ENCODE peak calls at places on chromosome 14, in five cellular contexts. A, W, T, E and H are unnamed samples.
A peak's percentile ranks its signal among the peaks of the same experiment; 100 is the strongest.

GRCh38 chr14:59254146-59254910 is 65.9 kb downstream of the DAAM1 start:
- DNase-seq in A (peak; percentile 90), W (no peak), T (no peak), E (peak; percentile 58), H (no peak)

GRCh38 chr14:22375321-22375930 is 213.6 kb downstream of the DAD1 start:
- DNase-seq in A (no peak), W (no peak), T (no peak), E (peak; percentile 64), H (peak; percentile 67)

GRCh38 chr14:90788031-90788430 is 28.2 kb downstream of the TTC7B start:
- DNase-seq in A (peak; percentile 66), W (no peak), T (no peak), E (peak; percentile 58), H (no peak)

GRCh38 chr14:95527392-95528002 is 7.4 kb upstream of the GLRX5 start:
- DNase-seq in A (peak; percentile 82), W (peak; percentile 56), T (no peak), E (peak; percentile 71), H (no peak)

GRCh38 chr14:75418779-75419768 is 8.7 kb upstream of the JDP2 start:
- DNase-seq in A (no peak), W (peak; percentile 53), T (peak; percentile 28), E (no peak), H (no peak)

GRCh38 chr14:69611264-69612013 is at the start of gene SUSD6:
- DNase-seq in A (peak; percentile 96), W (peak; percentile 88), T (peak; percentile 91), E (peak; percentile 91), H (peak; percentile 92)

GRCh38 chr14:83291716-83292115 is 1758.1 kb upstream of the SEL1L start:
- DNase-seq in A (no peak), W (no peak), T (no peak), E (no peak), H (no peak)

GRCh38 chr14:91419044-91419397 is 1.4 kb upstream of the CCDC88C start:
- DNase-seq in A (no peak), W (no peak), T (no peak), E (no peak), H (no peak)

GRCh38 chr14:101020971-101021370 is 117.4 kb upstream of the RTL1 start:
- DNase-seq in A (peak; percentile 50), W (no peak), T (no peak), E (no peak), H (no peak)

GRCh38 chr14:90676859-90677258 is 139.4 kb downstream of the TTC7B start:
- DNase-seq in A (peak; percentile 91), W (no peak), T (no peak), E (no peak), H (no peak)

GRCh38 chr14:35883677-35884293 is 57.6 kb downstream of the BRMS1L start:
- DNase-seq in A (no peak), W (peak; percentile 24), T (peak; percentile 43), E (peak; percentile 63), H (peak; percentile 18)

GRCh38 chr14:61472801-61473376 is 151.5 kb downstream of the PRKCH start:
- DNase-seq in A (no peak), W (peak; percentile 79), T (no peak), E (no peak), H (no peak)

GRCh38 chr14:23447634-23448353 is 12.3 kb upstream of the MYH7 start:
- DNase-seq in A (no peak), W (no peak), T (no peak), E (no peak), H (no peak)

GRCh38 chr14:53338192-53338591 is 185.1 kb upstream of the DDHD1 start:
- DNase-seq in A (no peak), W (no peak), T (no peak), E (no peak), H (no peak)

GRCh38 chr14:76720382-76720813 is 40.9 kb upstream of the VASH1 start:
- DNase-seq in A (peak; percentile 85), W (no peak), T (peak; percentile 76), E (peak; percentile 45), H (peak; percentile 29)

GRCh38 chr14:88242426-88242825 is 80.6 kb downstream of the KCNK10 start:
- DNase-seq in A (no peak), W (no peak), T (no peak), E (no peak), H (peak; percentile 35)

GRCh38 chr14:102928412-102929348 is 6.2 kb downstream of the AMN start:
- DNase-seq in A (no peak), W (peak; percentile 76), T (peak; percentile 75), E (no peak), H (no peak)

GRCh38 chr14:93040443-93040842 is 75.3 kb downstream of the ITPK1 start:
- DNase-seq in A (no peak), W (no peak), T (no peak), E (no peak), H (peak; percentile 64)

GRCh38 chr14:102826161-102826560 is 48.9 kb downstream of the TRAF3 start:
- DNase-seq in A (no peak), W (no peak), T (no peak), E (no peak), H (no peak)

GRCh38 chr14:45426685-45427282 is 173.8 kb upstream of the MIS18BP1 start:
- DNase-seq in A (no peak), W (no peak), T (peak; percentile 49), E (peak; percentile 20), H (no peak)

GRCh38 chr14:63375772-63376171 is 57.0 kb upstream of the GPHB5 start:
- DNase-seq in A (no peak), W (no peak), T (no peak), E (no peak), H (no peak)

GRCh38 chr14:64113279-64113678 is 180.9 kb downstream of the ESR2 start:
- DNase-seq in A (no peak), W (no peak), T (no peak), E (no peak), H (no peak)

GRCh38 chr14:42930058-42930457 is 1323.4 kb downstream of the LRFN5 start:
- DNase-seq in A (no peak), W (no peak), T (peak; percentile 26), E (no peak), H (no peak)

GRCh38 chr14:104389326-104390220 is 190.0 kb upstream of the C14orf180 start:
- DNase-seq in A (peak; percentile 52), W (peak; percentile 4), T (no peak), E (no peak), H (no peak)

GRCh38 chr14:69760810-69761209 is 6.1 kb upstream of the SRSF5 start:
- DNase-seq in A (no peak), W (no peak), T (no peak), E (no peak), H (no peak)

GRCh38 chr14:99047436-99048110 is 224.4 kb downstream of the BCL11B start:
- DNase-seq in A (no peak), W (no peak), T (peak; percentile 40), E (no peak), H (no peak)

GRCh38 chr14:78700236-78700635 is 530.1 kb downstream of the NRXN3 start:
- DNase-seq in A (no peak), W (no peak), T (no peak), E (no peak), H (no peak)

GRCh38 chr14:78254911-78255431 is 84.8 kb downstream of the NRXN3 start:
- DNase-seq in A (no peak), W (no peak), T (no peak), E (no peak), H (no peak)

GRCh38 chr14:24051789-24052655 is at the start of gene CARMIL3:
- DNase-seq in A (peak; percentile 77), W (peak; percentile 65), T (peak; percentile 93), E (peak; percentile 79), H (peak; percentile 73)

GRCh38 chr14:24630872-24631477 is 3.0 kb downstream of the GZMB start:
- DNase-seq in A (no peak), W (no peak), T (no peak), E (no peak), H (no peak)

GRCh38 chr14:105497671-105498429 is 6.8 kb downstream of the TEDC1 start:
- DNase-seq in A (peak; percentile 53), W (no peak), T (no peak), E (no peak), H (no peak)

GRCh38 chr14:52023518-52023917 is 34.2 kb downstream of the RTRAF start:
- DNase-seq in A (peak; percentile 78), W (no peak), T (no peak), E (no peak), H (no peak)